ENCODE peak calls at places on chromosome 6, in eight cellular contexts. One of them, this sample, is unnamed.

GRCh38 chr6:168507730-168508129 is 66.7 kb downstream of the SMOC2 start:
- DNase-seq in AG09309: no peak
- DNase-seq in GM10248: no peak
- DNase-seq in pancreas: peak
- DNase-seq in A549: no peak
- DNase-seq in AG04449: no peak
- DNase-seq in dorsolateral prefrontal cortex: no peak
- DNase-seq in progenitor cell of endocrine pancreas: no peak
- DNase-seq in this sample: no peak

GRCh38 chr6:39389372-39389767 is 66.9 kb upstream of the KCNK16 start:
- DNase-seq in AG09309: no peak
- DNase-seq in GM10248: no peak
- DNase-seq in pancreas: no peak
- DNase-seq in A549: peak
- DNase-seq in AG04449: no peak
- DNase-seq in dorsolateral prefrontal cortex: no peak
- DNase-seq in progenitor cell of endocrine pancreas: no peak
- DNase-seq in this sample: no peak

GRCh38 chr6:158496700-158497099 is 63.2 kb upstream of the TMEM181 start:
- DNase-seq in AG09309: no peak
- DNase-seq in GM10248: no peak
- DNase-seq in pancreas: no peak
- DNase-seq in A549: no peak
- DNase-seq in AG04449: no peak
- DNase-seq in dorsolateral prefrontal cortex: no peak
- DNase-seq in progenitor cell of endocrine pancreas: no peak
- DNase-seq in this sample: no peak

GRCh38 chr6:30752164-30752927 is 8.0 kb upstream of the IER3 start:
- DNase-seq in AG09309: peak
- DNase-seq in GM10248: no peak
- DNase-seq in pancreas: peak
- DNase-seq in A549: peak
- DNase-seq in AG04449: peak
- DNase-seq in dorsolateral prefrontal cortex: no peak
- DNase-seq in progenitor cell of endocrine pancreas: no peak
- DNase-seq in this sample: peak

GRCh38 chr6:111984081-111984480 is 69.8 kb upstream of the CCN6 start:
- DNase-seq in AG09309: no peak
- DNase-seq in GM10248: no peak
- DNase-seq in pancreas: no peak
- DNase-seq in A549: no peak
- DNase-seq in AG04449: no peak
- DNase-seq in dorsolateral prefrontal cortex: no peak
- DNase-seq in progenitor cell of endocrine pancreas: no peak
- DNase-seq in this sample: no peak

GRCh38 chr6:165766457-165766856 is 103.4 kb upstream of the PDE10A start:
- DNase-seq in AG09309: no peak
- DNase-seq in GM10248: no peak
- DNase-seq in pancreas: no peak
- DNase-seq in A549: no peak
- DNase-seq in AG04449: no peak
- DNase-seq in dorsolateral prefrontal cortex: no peak
- DNase-seq in progenitor cell of endocrine pancreas: no peak
- DNase-seq in this sample: no peak

GRCh38 chr6:16969699-16970695 is 131.9 kb upstream of the STMND1 start:
- DNase-seq in AG09309: no peak
- DNase-seq in GM10248: no peak
- DNase-seq in pancreas: no peak
- DNase-seq in A549: no peak
- DNase-seq in AG04449: no peak
- DNase-seq in dorsolateral prefrontal cortex: no peak
- DNase-seq in progenitor cell of endocrine pancreas: no peak
- DNase-seq in this sample: peak

GRCh38 chr6:160101262-160102205 is 20.1 kb upstream of the SLC22A1 start:
- DNase-seq in AG09309: no peak
- DNase-seq in GM10248: no peak
- DNase-seq in pancreas: no peak
- DNase-seq in A549: no peak
- DNase-seq in AG04449: no peak
- DNase-seq in dorsolateral prefrontal cortex: no peak
- DNase-seq in progenitor cell of endocrine pancreas: no peak
- DNase-seq in this sample: no peak

GRCh38 chr6:35166160-35166919 is 25.2 kb upstream of the TCP11 start:
- DNase-seq in AG09309: no peak
- DNase-seq in GM10248: no peak
- DNase-seq in pancreas: no peak
- DNase-seq in A549: no peak
- DNase-seq in AG04449: no peak
- DNase-seq in dorsolateral prefrontal cortex: no peak
- DNase-seq in progenitor cell of endocrine pancreas: no peak
- DNase-seq in this sample: no peak

GRCh38 chr6:1617466-1618304 is 8.0 kb downstream of the FOXC1 start:
- DNase-seq in AG09309: no peak
- DNase-seq in GM10248: no peak
- DNase-seq in pancreas: no peak
- DNase-seq in A549: no peak
- DNase-seq in AG04449: no peak
- DNase-seq in dorsolateral prefrontal cortex: peak
- DNase-seq in progenitor cell of endocrine pancreas: no peak
- DNase-seq in this sample: no peak

GRCh38 chr6:15417811-15418210 is 171.9 kb downstream of the JARID2 start:
- DNase-seq in AG09309: no peak
- DNase-seq in GM10248: no peak
- DNase-seq in pancreas: no peak
- DNase-seq in A549: no peak
- DNase-seq in AG04449: no peak
- DNase-seq in dorsolateral prefrontal cortex: no peak
- DNase-seq in progenitor cell of endocrine pancreas: no peak
- DNase-seq in this sample: no peak

GRCh38 chr6:130671119-130672104 is 155.8 kb upstream of the SMLR1 start:
- DNase-seq in AG09309: no peak
- DNase-seq in GM10248: no peak
- DNase-seq in pancreas: no peak
- DNase-seq in A549: no peak
- DNase-seq in AG04449: no peak
- DNase-seq in dorsolateral prefrontal cortex: no peak
- DNase-seq in progenitor cell of endocrine pancreas: no peak
- DNase-seq in this sample: no peak

GRCh38 chr6:2919401-2919800 is 16.3 kb upstream of the SERPINB9 start:
- DNase-seq in AG09309: no peak
- DNase-seq in GM10248: no peak
- DNase-seq in pancreas: no peak
- DNase-seq in A549: no peak
- DNase-seq in AG04449: no peak
- DNase-seq in dorsolateral prefrontal cortex: no peak
- DNase-seq in progenitor cell of endocrine pancreas: no peak
- DNase-seq in this sample: no peak

GRCh38 chr6:144338951-144339681 is 54.0 kb downstream of the UTRN start:
- DNase-seq in AG09309: no peak
- DNase-seq in GM10248: no peak
- DNase-seq in pancreas: no peak
- DNase-seq in A549: no peak
- DNase-seq in AG04449: no peak
- DNase-seq in dorsolateral prefrontal cortex: no peak
- DNase-seq in progenitor cell of endocrine pancreas: no peak
- DNase-seq in this sample: no peak

GRCh38 chr6:45927421-45928234 is 88.0 kb downstream of the CLIC5 start:
- DNase-seq in AG09309: no peak
- DNase-seq in GM10248: no peak
- DNase-seq in pancreas: no peak
- DNase-seq in A549: no peak
- DNase-seq in AG04449: no peak
- DNase-seq in dorsolateral prefrontal cortex: no peak
- DNase-seq in progenitor cell of endocrine pancreas: no peak
- DNase-seq in this sample: no peak

GRCh38 chr6:136014454-136015421 is 163.2 kb downstream of the PDE7B start:
- DNase-seq in AG09309: peak
- DNase-seq in GM10248: no peak
- DNase-seq in pancreas: no peak
- DNase-seq in A549: peak
- DNase-seq in AG04449: peak
- DNase-seq in dorsolateral prefrontal cortex: no peak
- DNase-seq in progenitor cell of endocrine pancreas: no peak
- DNase-seq in this sample: peak

GRCh38 chr6:89487864-89488263 is 54.9 kb downstream of the ANKRD6 start:
- DNase-seq in AG09309: no peak
- DNase-seq in GM10248: no peak
- DNase-seq in pancreas: no peak
- DNase-seq in A549: no peak
- DNase-seq in AG04449: no peak
- DNase-seq in dorsolateral prefrontal cortex: no peak
- DNase-seq in progenitor cell of endocrine pancreas: no peak
- DNase-seq in this sample: no peak

DNA sequence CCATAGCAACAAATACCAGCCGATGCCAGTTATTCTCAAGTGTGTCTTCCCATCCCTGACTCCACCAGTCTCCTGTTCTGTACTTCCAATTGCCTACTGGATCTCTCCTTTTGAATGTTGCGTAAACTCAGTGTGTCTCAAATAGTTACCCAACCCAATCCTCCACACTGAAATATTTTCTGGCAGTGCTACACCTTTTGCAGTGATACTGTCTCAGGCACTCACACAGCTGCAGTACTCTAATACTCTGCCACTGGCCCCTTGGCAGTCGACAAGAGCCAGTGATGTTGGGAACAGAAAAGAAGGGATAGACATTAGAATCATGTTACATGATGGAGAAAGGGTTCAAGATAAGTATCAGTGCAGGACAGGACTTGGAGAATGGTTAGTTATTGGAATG is 31.8 kb upstream of the FOXO3 start:
- DNase-seq in AG09309: no peak
- DNase-seq in GM10248: no peak
- DNase-seq in pancreas: no peak
- DNase-seq in A549: no peak
- DNase-seq in AG04449: no peak
- DNase-seq in dorsolateral prefrontal cortex: no peak
- DNase-seq in progenitor cell of endocrine pancreas: no peak
- DNase-seq in this sample: no peak
- TF ChIP-seq CTCF in AG09309: no peak
- TF ChIP-seq CTCF in GM10248: no peak
- TF ChIP-seq CTCF in pancreas: no peak
- TF ChIP-seq CTCF in A549: no peak
- TF ChIP-seq CTCF in AG04449: no peak
- TF ChIP-seq CTCF in dorsolateral prefrontal cortex: no peak
- TF ChIP-seq CTCF in progenitor cell of endocrine pancreas: no peak
- TF ChIP-seq CTCF in this sample: no peak

GRCh38 chr6:37483917-37484785 is 15.5 kb downstream of the CCDC167 start:
- DNase-seq in AG09309: no peak
- DNase-seq in GM10248: peak
- DNase-seq in pancreas: no peak
- DNase-seq in A549: peak
- DNase-seq in AG04449: no peak
- DNase-seq in dorsolateral prefrontal cortex: peak
- DNase-seq in progenitor cell of endocrine pancreas: peak
- DNase-seq in this sample: no peak
- TF ChIP-seq CTCF in AG09309: peak
- TF ChIP-seq CTCF in GM10248: peak
- TF ChIP-seq CTCF in pancreas: peak
- TF ChIP-seq CTCF in A549: peak
- TF ChIP-seq CTCF in AG04449: peak
- TF ChIP-seq CTCF in dorsolateral prefrontal cortex: peak
- TF ChIP-seq CTCF in progenitor cell of endocrine pancreas: peak
- TF ChIP-seq CTCF in this sample: peak

DNA sequence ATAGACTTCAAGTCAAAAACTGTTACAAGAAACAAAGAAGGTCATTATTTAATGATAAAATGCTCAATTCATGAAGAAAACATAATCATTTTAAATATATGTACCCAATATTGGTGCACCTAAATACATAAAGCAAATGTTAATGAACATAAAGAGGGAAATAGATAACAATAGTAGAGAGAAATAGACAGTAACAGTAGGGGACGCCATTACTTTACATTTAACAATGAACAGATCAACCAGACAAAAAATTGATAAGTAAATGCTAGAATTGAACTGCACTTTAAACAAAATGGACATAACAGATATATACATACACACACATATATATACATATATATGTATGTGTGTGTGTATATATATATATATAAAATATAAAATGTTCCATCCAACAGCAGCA is 37.4 kb downstream of the IL22RA2 start:
- DNase-seq in AG09309: no peak
- DNase-seq in GM10248: no peak
- DNase-seq in pancreas: no peak
- DNase-seq in A549: no peak
- DNase-seq in AG04449: no peak
- DNase-seq in dorsolateral prefrontal cortex: no peak
- DNase-seq in progenitor cell of endocrine pancreas: no peak
- DNase-seq in this sample: no peak
- TF ChIP-seq CTCF in AG09309: peak
- TF ChIP-seq CTCF in GM10248: no peak
- TF ChIP-seq CTCF in pancreas: no peak
- TF ChIP-seq CTCF in A549: peak
- TF ChIP-seq CTCF in AG04449: no peak
- TF ChIP-seq CTCF in dorsolateral prefrontal cortex: no peak
- TF ChIP-seq CTCF in progenitor cell of endocrine pancreas: no peak
- TF ChIP-seq CTCF in this sample: peak

GRCh38 chr6:44497807-44498206 is 110.3 kb downstream of the CDC5L start:
- DNase-seq in AG09309: no peak
- DNase-seq in GM10248: no peak
- DNase-seq in pancreas: no peak
- DNase-seq in A549: no peak
- DNase-seq in AG04449: no peak
- DNase-seq in dorsolateral prefrontal cortex: no peak
- DNase-seq in progenitor cell of endocrine pancreas: no peak
- DNase-seq in this sample: no peak

GRCh38 chr6:44500074-44500473 is 112.6 kb downstream of the CDC5L start:
- DNase-seq in AG09309: no peak
- DNase-seq in GM10248: no peak
- DNase-seq in pancreas: no peak
- DNase-seq in A549: no peak
- DNase-seq in AG04449: no peak
- DNase-seq in dorsolateral prefrontal cortex: no peak
- DNase-seq in progenitor cell of endocrine pancreas: no peak
- DNase-seq in this sample: no peak

GRCh38 chr6:44496705-44497369 is 109.3 kb downstream of the CDC5L start:
- DNase-seq in AG09309: no peak
- DNase-seq in GM10248: no peak
- DNase-seq in pancreas: no peak
- DNase-seq in A549: no peak
- DNase-seq in AG04449: no peak
- DNase-seq in dorsolateral prefrontal cortex: no peak
- DNase-seq in progenitor cell of endocrine pancreas: no peak
- DNase-seq in this sample: no peak

GRCh38 chr6:44499609-44500008 is 112.1 kb downstream of the CDC5L start:
- DNase-seq in AG09309: no peak
- DNase-seq in GM10248: no peak
- DNase-seq in pancreas: no peak
- DNase-seq in A549: no peak
- DNase-seq in AG04449: no peak
- DNase-seq in dorsolateral prefrontal cortex: no peak
- DNase-seq in progenitor cell of endocrine pancreas: no peak
- DNase-seq in this sample: no peak

GRCh38 chr6:44498436-44498835 is 110.9 kb downstream of the CDC5L start:
- DNase-seq in AG09309: no peak
- DNase-seq in GM10248: no peak
- DNase-seq in pancreas: no peak
- DNase-seq in A549: no peak
- DNase-seq in AG04449: no peak
- DNase-seq in dorsolateral prefrontal cortex: no peak
- DNase-seq in progenitor cell of endocrine pancreas: no peak
- DNase-seq in this sample: no peak
- TF ChIP-seq CTCF in AG09309: no peak
- TF ChIP-seq CTCF in GM10248: no peak
- TF ChIP-seq CTCF in pancreas: no peak
- TF ChIP-seq CTCF in A549: no peak
- TF ChIP-seq CTCF in AG04449: no peak
- TF ChIP-seq CTCF in dorsolateral prefrontal cortex: no peak
- TF ChIP-seq CTCF in progenitor cell of endocrine pancreas: no peak
- TF ChIP-seq CTCF in this sample: no peak

This sample was measured in BJ.